ENCODE peak calls at places on chromosomes 5 and 9, in seven cellular contexts. P is HepG2, Y is tibial nerve, N is sigmoid colon, R is H1, G is suprapubic skin, D is transverse colon. O is an unnamed sample. For H3K27me3, the result is how much of the 10 kb centered on the place peaks cover.

GRCh38 chr5:175131432-175131831 is 312.6 kb downstream of the DRD1 start:
- DNase-seq in P (no peak), Y (no peak), N (no peak), R (peak), G (no peak), D (no peak), O (no peak)

GRCh38 chr5:9197881-9198260 is 348.0 kb downstream of the SEMA5A start:
- DNase-seq in P (no peak), Y (no peak), N (no peak), R (no peak), G (no peak), D (no peak), O (no peak)

GRCh38 chr9:131747352-131747751 is 7.5 kb upstream of the RAPGEF1 start:
- DNase-seq in P (peak), Y (no peak), N (no peak), R (no peak), G (no peak), D (no peak), O (no peak)

GRCh38 chr5:58239731-58240130 is 220.2 kb downstream of the PLK2 start:
- DNase-seq in P (no peak), Y (no peak), N (no peak), R (no peak), G (no peak), D (no peak), O (no peak)

GRCh38 chr9:126128494-126129142 is 198.0 kb upstream of the MVB12B start:
- DNase-seq in P (no peak), Y (no peak), N (no peak), R (no peak), G (peak), D (no peak), O (peak)

GRCh38 chr9:120386390-120387131 is 193.4 kb downstream of the CDK5RAP2 start:
- DNase-seq in P (peak), Y (no peak), N (peak), R (no peak), G (no peak), D (no peak), O (peak)

GRCh38 chr5:171537463-171537862 is 118.0 kb downstream of the FGF18 start:
- DNase-seq in P (no peak), Y (no peak), N (no peak), R (no peak), G (peak), D (no peak), O (no peak)

GRCh38 chr5:54229041-54229780 is 81.2 kb downstream of the ARL15 start:
- DNase-seq in P (peak), Y (peak), N (peak), R (no peak), G (peak), D (peak), O (peak)

GRCh38 chr5:154664869-154665268 is 90.3 kb upstream of the LARP1 start:
- DNase-seq in P (no peak), Y (no peak), N (no peak), R (no peak), G (no peak), D (no peak), O (no peak)

GRCh38 chr5:133809801-133810200 is 158.6 kb downstream of the C5orf15 start:
- DNase-seq in P (no peak), Y (no peak), N (no peak), R (no peak), G (no peak), D (no peak), O (no peak)

GRCh38 chr5:91018185-91018584 is 364.9 kb downstream of the ARRDC3 start:
- DNase-seq in P (no peak), Y (no peak), N (no peak), R (no peak), G (no peak), D (no peak), O (no peak)

GRCh38 chr5:164137095-164137494 is 631.7 kb downstream of the MAT2B start:
- DNase-seq in P (no peak), Y (no peak), N (no peak), R (no peak), G (no peak), D (no peak), O (no peak)

GRCh38 chr5:107781451-107781850 is 110.7 kb upstream of the EFNA5 start:
- DNase-seq in P (no peak), Y (no peak), N (no peak), R (no peak), G (no peak), D (no peak), O (no peak)

GRCh38 chr9:306907-307306 is 92.2 kb downstream of the DOCK8 start:
- DNase-seq in P (peak), Y (peak), N (no peak), R (no peak), G (no peak), D (peak), O (peak)

GRCh38 chr5:159230657-159231056 is 21.3 kb upstream of the RNF145 start:
- DNase-seq in P (no peak), Y (no peak), N (no peak), R (no peak), G (no peak), D (no peak), O (no peak)

GRCh38 chr9:2132484-2133082 is 117.4 kb downstream of the SMARCA2 start:
- DNase-seq in P (no peak), Y (no peak), N (no peak), R (no peak), G (no peak), D (no peak), O (no peak)

GRCh38 chr5:143557061-143557818 is 153.8 kb upstream of the NR3C1 start:
- DNase-seq in P (no peak), Y (no peak), N (no peak), R (no peak), G (no peak), D (no peak), O (no peak)

GRCh38 chr5:76469656-76470290 is 66.7 kb downstream of the IQGAP2 start:
- DNase-seq in P (no peak), Y (no peak), N (no peak), R (no peak), G (no peak), D (no peak), O (no peak)

GRCh38 chr5:76470978-76471377 is 67.9 kb downstream of the IQGAP2 start:
- DNase-seq in P (no peak), Y (no peak), N (no peak), R (no peak), G (no peak), D (no peak), O (no peak)

GRCh38 chr5:76468625-76469410 is 65.7 kb downstream of the IQGAP2 start:
- DNase-seq in P (no peak), Y (no peak), N (no peak), R (no peak), G (no peak), D (no peak), O (no peak)

GRCh38 chr5:76471994-76472337 is 68.9 kb downstream of the IQGAP2 start:
- DNase-seq in P (no peak), Y (no peak), N (no peak), R (no peak), G (no peak), D (no peak), O (no peak)

DNA sequence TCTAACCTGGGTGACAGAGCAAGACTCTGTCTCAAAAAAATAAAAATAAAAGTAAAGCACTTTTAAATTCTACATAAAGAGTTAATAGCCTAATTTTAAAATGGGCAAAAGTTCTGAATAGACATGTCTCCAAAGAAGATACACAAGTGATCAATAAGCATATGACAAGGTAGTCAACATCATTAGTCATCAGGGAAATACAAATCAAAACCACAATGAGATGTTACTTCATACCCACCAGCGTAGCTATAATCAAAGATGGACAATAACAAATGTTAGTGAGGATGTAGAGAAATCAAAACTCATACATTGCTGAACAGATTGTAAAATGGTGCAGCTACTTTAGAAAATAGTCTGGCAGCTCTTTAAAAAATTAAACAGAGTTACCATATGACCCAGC is 64.1 kb downstream of the IQGAP2 start:
- DNase-seq in P (no peak), Y (no peak), N (no peak), R (no peak), G (no peak), D (no peak), O (no peak)
- H3K27me3 ChIP-seq in P (under half), Y (under half), N (under half), R (under half), G (under half), D (under half), O (under half)

DNA sequence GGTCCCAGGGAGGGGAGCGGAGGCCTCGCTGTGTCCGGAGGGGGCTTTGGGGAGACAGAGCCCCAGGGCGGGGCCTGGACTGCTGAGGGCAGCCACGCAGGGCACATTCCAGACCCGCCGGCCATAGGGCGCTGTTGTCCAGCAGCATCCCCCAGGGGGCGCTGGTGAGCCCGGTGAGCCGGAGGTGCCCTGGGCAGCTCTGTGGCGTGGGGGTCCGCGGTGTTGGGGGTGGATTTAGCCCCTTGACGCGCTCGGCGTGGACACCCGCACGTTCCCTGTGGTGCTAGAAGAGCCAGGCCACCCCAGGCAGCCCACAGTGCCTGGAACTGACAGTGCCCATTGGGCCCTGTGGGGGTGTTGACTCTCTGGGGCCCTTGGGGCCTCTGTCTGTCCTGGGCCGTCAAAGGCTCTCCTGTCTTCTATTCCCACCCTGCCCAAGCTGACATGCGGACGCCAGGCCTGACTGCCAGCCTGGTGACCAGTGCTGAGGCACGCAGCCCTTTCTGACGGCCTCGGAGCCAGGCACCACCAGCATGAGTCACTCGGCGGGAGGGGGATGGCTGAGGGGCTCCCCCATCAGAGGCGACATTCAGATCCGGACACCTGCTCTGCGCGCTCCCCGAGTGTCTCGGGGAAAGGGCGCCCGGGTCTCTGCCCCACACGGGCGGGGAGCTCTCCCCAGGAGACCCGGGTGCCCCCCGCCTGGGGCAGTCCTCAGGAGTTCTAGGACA is 23.9 kb downstream of the TPPP start:
- DNase-seq in P (peak), Y (no peak), N (peak), R (no peak), G (peak), D (peak), O (peak)
- TF ChIP-seq CTCF in P (peak), Y (peak), N (peak), R (peak), G (peak), D (peak), O (no peak)

GRCh38 chr5:163089233-163089632 is 348.2 kb upstream of the CCNG1 start:
- DNase-seq in P (no peak), Y (no peak), N (no peak), R (no peak), G (no peak), D (no peak), O (no peak)
- TF ChIP-seq EP300 in P (no peak), Y (no peak), N (no peak), R (no peak), G (no peak), D (no peak), O (no peak)

GRCh38 chr5:22058620-22059019 is 794.5 kb downstream of the CDH12 start:
- DNase-seq in P (no peak), Y (no peak), N (no peak), R (no peak), G (no peak), D (no peak), O (no peak)
- H3K27me3 ChIP-seq in P (under half), Y (under half), N (under half), R (under half), G (under half), D (under half), O (under half)

GRCh38 chr9:35713578-35713977 is 18.4 kb downstream of the TLN1 start:
- DNase-seq in P (no peak), Y (no peak), N (no peak), R (no peak), G (no peak), D (no peak), O (no peak)

GRCh38 chr9:35714579-35715252 is 17.3 kb downstream of the TLN1 start:
- DNase-seq in P (no peak), Y (no peak), N (peak), R (no peak), G (no peak), D (no peak), O (no peak)

GRCh38 chr9:35717132-35717870 is 14.7 kb downstream of the TLN1 start:
- DNase-seq in P (no peak), Y (no peak), N (peak), R (no peak), G (no peak), D (no peak), O (no peak)

GRCh38 chr9:35714123-35714522 is 17.9 kb downstream of the TLN1 start:
- DNase-seq in P (no peak), Y (no peak), N (peak), R (no peak), G (no peak), D (no peak), O (no peak)

GRCh38 chr9:35716236-35716635 is 15.8 kb downstream of the TLN1 start:
- DNase-seq in P (no peak), Y (no peak), N (peak), R (no peak), G (no peak), D (no peak), O (no peak)
- TF ChIP-seq CTCF in P (no peak), Y (no peak), N (no peak), R (peak), G (no peak), D (no peak), O (no peak)

GRCh38 chr5:142356716-142357468 is 32.1 kb upstream of the SPRY4 start:
- DNase-seq in P (peak), Y (peak), N (peak), R (peak), G (peak), D (peak), O (peak)
- TF ChIP-seq EP300 in P (peak), Y (no peak), N (no peak), R (peak), G (no peak), D (no peak), O (no peak)